ENCODE peak calls at places on chromosomes 4 and X, in seven cellular contexts. One of them, this sample, is unnamed.

GRCh38 chr4:169807934-169808333 is 50.2 kb upstream of the HPF1 start:
- DNase-seq in HepG2: no peak
- DNase-seq in SK-N-SH: peak; percentile 39
- DNase-seq in H1: no peak
- DNase-seq in K562: no peak
- DNase-seq in GM12878: no peak
- DNase-seq in GM12892: no peak
- DNase-seq in this sample: no peak

GRCh38 chrX:42755820-42756219 is 22.1 kb downstream of the PPP1R2C start:
- DNase-seq in HepG2: no peak
- DNase-seq in SK-N-SH: no peak
- DNase-seq in H1: no peak
- DNase-seq in K562: no peak
- DNase-seq in GM12878: no peak
- DNase-seq in GM12892: no peak
- DNase-seq in this sample: no peak

GRCh38 chr4:45006078-45006477 is 279.7 kb upstream of the GNPDA2 start:
- DNase-seq in HepG2: no peak
- DNase-seq in SK-N-SH: no peak
- DNase-seq in H1: no peak
- DNase-seq in K562: no peak
- DNase-seq in GM12878: no peak
- DNase-seq in GM12892: no peak
- DNase-seq in this sample: no peak

GRCh38 chrX:10199212-10199611 is 42.4 kb downstream of the CLCN4 start:
- DNase-seq in HepG2: no peak
- DNase-seq in SK-N-SH: no peak
- DNase-seq in H1: no peak
- DNase-seq in K562: no peak
- DNase-seq in GM12878: no peak
- DNase-seq in GM12892: no peak
- DNase-seq in this sample: no peak

GRCh38 chr4:1241466-1241935 is 7.4 kb downstream of the CTBP1 start:
- DNase-seq in HepG2: no peak
- DNase-seq in SK-N-SH: peak; percentile 22
- DNase-seq in H1: no peak
- DNase-seq in K562: no peak
- DNase-seq in GM12878: no peak
- DNase-seq in GM12892: no peak
- DNase-seq in this sample: peak; percentile 15

GRCh38 chr4:118865091-118865708 is 23.5 kb upstream of the SYNPO2 start:
- DNase-seq in HepG2: peak; percentile 56
- DNase-seq in SK-N-SH: peak; percentile 62
- DNase-seq in H1: no peak
- DNase-seq in K562: no peak
- DNase-seq in GM12878: no peak
- DNase-seq in GM12892: no peak
- DNase-seq in this sample: no peak

GRCh38 chrX:9927638-9928037 is 39.5 kb upstream of the CLDN34 start:
- DNase-seq in HepG2: no peak
- DNase-seq in SK-N-SH: no peak
- DNase-seq in H1: no peak
- DNase-seq in K562: no peak
- DNase-seq in GM12878: no peak
- DNase-seq in GM12892: no peak
- DNase-seq in this sample: no peak

GRCh38 chrX:16250296-16250695 is 83.0 kb downstream of the MAGEB17 start:
- DNase-seq in HepG2: no peak
- DNase-seq in SK-N-SH: no peak
- DNase-seq in H1: no peak
- DNase-seq in K562: no peak
- DNase-seq in GM12878: no peak
- DNase-seq in GM12892: no peak
- DNase-seq in this sample: no peak

GRCh38 chrX:139787601-139788000 is 79.6 kb upstream of the MCF2 start:
- DNase-seq in HepG2: no peak
- DNase-seq in SK-N-SH: no peak
- DNase-seq in H1: no peak
- DNase-seq in K562: no peak
- DNase-seq in GM12878: no peak
- DNase-seq in GM12892: no peak
- DNase-seq in this sample: no peak

GRCh38 chr4:111037591-111037990 is 414.7 kb upstream of the PITX2 start:
- DNase-seq in HepG2: no peak
- DNase-seq in SK-N-SH: no peak
- DNase-seq in H1: no peak
- DNase-seq in K562: no peak
- DNase-seq in GM12878: no peak
- DNase-seq in GM12892: no peak
- DNase-seq in this sample: no peak

GRCh38 chr4:88610771-88611170 is 18.5 kb downstream of the HERC3 start:
- DNase-seq in HepG2: no peak
- DNase-seq in SK-N-SH: no peak
- DNase-seq in H1: no peak
- DNase-seq in K562: no peak
- DNase-seq in GM12878: no peak
- DNase-seq in GM12892: no peak
- DNase-seq in this sample: no peak

GRCh38 chr4:113760852-113761681 is 471 bp downstream of the CAMK2D start:
- DNase-seq in HepG2: peak; percentile 74
- DNase-seq in SK-N-SH: peak; percentile 81
- DNase-seq in H1: no peak
- DNase-seq in K562: no peak
- DNase-seq in GM12878: no peak
- DNase-seq in GM12892: peak; percentile 27
- DNase-seq in this sample: peak; percentile 28

GRCh38 chrX:56817179-56817578 is 88.1 kb downstream of the NBDY start:
- DNase-seq in HepG2: no peak
- DNase-seq in SK-N-SH: no peak
- DNase-seq in H1: no peak
- DNase-seq in K562: no peak
- DNase-seq in GM12878: no peak
- DNase-seq in GM12892: no peak
- DNase-seq in this sample: no peak

GRCh38 chr4:118774989-118775388 is 60.9 kb downstream of the SEC24D start:
- DNase-seq in HepG2: no peak
- DNase-seq in SK-N-SH: no peak
- DNase-seq in H1: no peak
- DNase-seq in K562: no peak
- DNase-seq in GM12878: no peak
- DNase-seq in GM12892: no peak
- DNase-seq in this sample: no peak

GRCh38 chrX:50609796-50610195 is 139.2 kb upstream of the DGKK start:
- DNase-seq in HepG2: no peak
- DNase-seq in SK-N-SH: no peak
- DNase-seq in H1: no peak
- DNase-seq in K562: no peak
- DNase-seq in GM12878: no peak
- DNase-seq in GM12892: no peak
- DNase-seq in this sample: no peak

GRCh38 chr4:28799696-28800095 is 1920.5 kb upstream of the PCDH7 start:
- DNase-seq in HepG2: no peak
- DNase-seq in SK-N-SH: no peak
- DNase-seq in H1: no peak
- DNase-seq in K562: no peak
- DNase-seq in GM12878: no peak
- DNase-seq in GM12892: no peak
- DNase-seq in this sample: no peak

GRCh38 chr4:176380352-176381157 is 60.8 kb downstream of the SPCS3 start:
- DNase-seq in HepG2: no peak
- DNase-seq in SK-N-SH: no peak
- DNase-seq in H1: no peak
- DNase-seq in K562: no peak
- DNase-seq in GM12878: no peak
- DNase-seq in GM12892: no peak
- DNase-seq in this sample: no peak

GRCh38 chr4:160980091-160980490 is 1183.7 kb downstream of the FSTL5 start:
- DNase-seq in HepG2: no peak
- DNase-seq in SK-N-SH: no peak
- DNase-seq in H1: no peak
- DNase-seq in K562: no peak
- DNase-seq in GM12878: no peak
- DNase-seq in GM12892: no peak
- DNase-seq in this sample: no peak

GRCh38 chr4:94516999-94517398 is 65.3 kb downstream of the PDLIM5 start:
- DNase-seq in HepG2: no peak
- DNase-seq in SK-N-SH: no peak
- DNase-seq in H1: no peak
- DNase-seq in K562: no peak
- DNase-seq in GM12878: no peak
- DNase-seq in GM12892: no peak
- DNase-seq in this sample: no peak

GRCh38 chr4:32133141-32133540 is 1413.0 kb downstream of the PCDH7 start:
- DNase-seq in HepG2: no peak
- DNase-seq in SK-N-SH: no peak
- DNase-seq in H1: no peak
- DNase-seq in K562: no peak
- DNase-seq in GM12878: no peak
- DNase-seq in GM12892: no peak
- DNase-seq in this sample: no peak

GRCh38 chr4:187309456-187309855 is 585.8 kb upstream of the FAT1 start:
- DNase-seq in HepG2: no peak
- DNase-seq in SK-N-SH: no peak
- DNase-seq in H1: no peak
- DNase-seq in K562: no peak
- DNase-seq in GM12878: no peak
- DNase-seq in GM12892: no peak
- DNase-seq in this sample: no peak

GRCh38 chr4:8909548-8909947 is 37.9 kb upstream of the HMX1 start:
- DNase-seq in HepG2: no peak
- DNase-seq in SK-N-SH: peak; percentile 22
- DNase-seq in H1: no peak
- DNase-seq in K562: no peak
- DNase-seq in GM12878: no peak
- DNase-seq in GM12892: peak; percentile 5
- DNase-seq in this sample: peak; percentile 4

GRCh38 chrX:93875621-93876282 is 201.7 kb downstream of the FAM133A start:
- DNase-seq in HepG2: no peak
- DNase-seq in SK-N-SH: no peak
- DNase-seq in H1: no peak
- DNase-seq in K562: no peak
- DNase-seq in GM12878: no peak
- DNase-seq in GM12892: no peak
- DNase-seq in this sample: no peak

GRCh38 chr4:152246659-152247058 is 289.2 kb downstream of the FBXW7 start:
- DNase-seq in HepG2: no peak
- DNase-seq in SK-N-SH: no peak
- DNase-seq in H1: no peak
- DNase-seq in K562: no peak
- DNase-seq in GM12878: no peak
- DNase-seq in GM12892: no peak
- DNase-seq in this sample: no peak

DNA sequence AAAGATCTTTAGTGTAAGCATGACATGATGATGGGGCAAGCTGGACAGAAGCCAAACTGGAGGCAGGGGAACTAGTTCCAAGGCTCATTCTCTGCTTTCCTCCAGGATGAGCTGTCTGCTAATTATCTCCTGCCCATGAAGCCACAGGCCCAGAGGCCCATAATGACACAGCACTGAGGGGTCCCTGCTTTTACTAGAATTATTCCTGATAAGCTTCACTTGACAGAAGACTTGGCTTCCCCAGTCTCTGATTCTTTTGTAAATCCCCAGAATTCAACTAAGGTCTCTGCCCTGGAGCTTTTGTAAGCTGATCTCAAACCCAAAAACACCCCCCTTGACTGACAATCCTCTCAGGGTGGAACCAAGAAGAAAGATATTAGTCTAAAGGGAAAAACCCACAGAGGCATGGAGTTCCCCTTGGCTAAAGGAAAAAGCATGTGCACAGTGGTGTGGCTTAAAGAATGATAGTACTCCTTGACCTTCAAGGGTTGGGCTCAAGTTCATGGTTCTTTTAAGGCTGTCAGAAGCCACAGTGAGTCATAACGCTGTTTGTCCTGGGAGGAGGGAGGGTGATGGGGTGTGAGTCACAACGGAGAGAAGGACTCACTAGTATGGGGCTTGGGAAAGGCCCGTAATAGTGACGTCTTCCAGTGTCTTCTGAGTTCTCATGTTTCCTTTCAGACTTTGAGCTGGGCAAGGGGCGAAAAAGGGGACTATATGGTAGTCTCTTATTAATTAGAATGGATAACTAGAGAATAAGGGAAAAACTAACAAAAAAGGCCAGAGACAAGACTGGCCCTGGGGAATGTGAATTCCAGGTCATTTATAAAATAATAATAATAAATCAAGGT is 146.0 kb upstream of the CPEB2 start:
- DNase-seq in HepG2: peak; percentile 4
- DNase-seq in SK-N-SH: no peak
- DNase-seq in H1: peak; percentile 27
- DNase-seq in K562: peak; percentile 71
- DNase-seq in GM12878: peak; percentile 96
- DNase-seq in GM12892: no peak
- DNase-seq in this sample: no peak
- TF ChIP-seq POLR2AphosphoS5 in HepG2: no peak
- TF ChIP-seq POLR2AphosphoS5 in SK-N-SH: no peak
- TF ChIP-seq POLR2AphosphoS5 in H1: no peak
- TF ChIP-seq POLR2AphosphoS5 in K562: no peak
- TF ChIP-seq POLR2AphosphoS5 in GM12878: no peak
- TF ChIP-seq POLR2AphosphoS5 in GM12892: no peak
- TF ChIP-seq POLR2AphosphoS5 in this sample: no peak

GRCh38 chr4:115366390-115366789 is 253.0 kb upstream of the NDST4 start:
- DNase-seq in HepG2: no peak
- DNase-seq in SK-N-SH: no peak
- DNase-seq in H1: no peak
- DNase-seq in K562: no peak
- DNase-seq in GM12878: no peak
- DNase-seq in GM12892: no peak
- DNase-seq in this sample: no peak
- TF ChIP-seq TAF1 in HepG2: no peak
- TF ChIP-seq TAF1 in SK-N-SH: no peak
- TF ChIP-seq TAF1 in H1: no peak
- TF ChIP-seq TAF1 in K562: no peak
- TF ChIP-seq TAF1 in GM12878: no peak
- TF ChIP-seq TAF1 in GM12892: no peak
- TF ChIP-seq TAF1 in this sample: no peak

DNA sequence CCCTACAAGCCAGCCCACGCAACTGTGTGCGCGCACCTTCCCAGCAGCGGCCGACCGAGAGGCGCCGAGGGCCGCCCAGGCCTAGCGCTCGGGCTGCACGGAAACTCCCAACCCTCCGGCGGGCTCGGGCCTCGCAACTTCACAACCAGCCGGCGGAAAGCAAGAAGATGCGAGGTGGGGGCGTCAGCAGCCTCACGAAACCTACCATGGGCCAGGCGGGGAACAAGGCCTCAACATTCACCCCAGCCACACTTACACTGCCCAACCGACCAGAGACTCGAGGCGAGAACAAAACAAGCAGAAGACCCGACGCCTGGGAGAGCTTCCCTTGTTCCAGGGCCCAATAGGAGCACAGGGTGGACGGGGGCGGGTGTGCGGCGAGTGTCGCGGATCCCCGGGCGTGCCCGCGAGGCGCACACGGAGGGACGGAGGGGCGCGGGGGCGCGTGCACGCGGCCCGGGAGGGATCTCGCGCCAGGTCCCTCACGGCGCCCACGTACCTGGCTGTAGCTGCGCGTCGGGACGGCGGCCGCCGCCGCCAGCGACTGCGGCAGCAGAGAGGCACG is 636 bp downstream of the GRSF1 start:
- DNase-seq in HepG2: peak; percentile 34
- DNase-seq in SK-N-SH: peak; percentile 86
- DNase-seq in H1: no peak
- DNase-seq in K562: peak; percentile 76
- DNase-seq in GM12878: no peak
- DNase-seq in GM12892: peak; percentile 73
- DNase-seq in this sample: peak; percentile 66
- TF ChIP-seq POLR2AphosphoS5 in HepG2: no peak
- TF ChIP-seq POLR2AphosphoS5 in SK-N-SH: no peak
- TF ChIP-seq POLR2AphosphoS5 in H1: peak; percentile 19
- TF ChIP-seq POLR2AphosphoS5 in K562: no peak
- TF ChIP-seq POLR2AphosphoS5 in GM12878: peak; percentile 36
- TF ChIP-seq POLR2AphosphoS5 in GM12892: no peak
- TF ChIP-seq POLR2AphosphoS5 in this sample: peak; percentile 45

GRCh38 chr4:138789796-138790195 is 225.8 kb upstream of the NOCT start:
- DNase-seq in HepG2: no peak
- DNase-seq in SK-N-SH: no peak
- DNase-seq in H1: no peak
- DNase-seq in K562: no peak
- DNase-seq in GM12878: peak; percentile 1
- DNase-seq in GM12892: no peak
- DNase-seq in this sample: no peak
- TF ChIP-seq TAF1 in HepG2: no peak
- TF ChIP-seq TAF1 in SK-N-SH: no peak
- TF ChIP-seq TAF1 in H1: no peak
- TF ChIP-seq TAF1 in K562: no peak
- TF ChIP-seq TAF1 in GM12878: no peak
- TF ChIP-seq TAF1 in GM12892: no peak
- TF ChIP-seq TAF1 in this sample: no peak

This sample was measured in GM12891.